ENCODE peak calls at places on chromosomes 12 and 14, in five cellular contexts. One of them, this sample, is unnamed.

GRCh38 chr12:49325606-49326005 is 2.6 kb downstream of the TROAP start:
- DNase-seq in memory B cell: no peak
- DNase-seq in Ammon's horn: no peak
- DNase-seq in nephron progenitor cell: no peak
- DNase-seq in fibroblast of lung: no peak
- DNase-seq in this sample: no peak

GRCh38 chr12:101107032-101107763 is 102.8 kb downstream of the SLC5A8 start:
- DNase-seq in memory B cell: no peak
- DNase-seq in Ammon's horn: no peak
- DNase-seq in nephron progenitor cell: no peak
- DNase-seq in fibroblast of lung: no peak
- DNase-seq in this sample: no peak

GRCh38 chr14:48826058-48826457 is 760.1 kb downstream of the RPS29 start:
- DNase-seq in memory B cell: no peak
- DNase-seq in Ammon's horn: no peak
- DNase-seq in nephron progenitor cell: no peak
- DNase-seq in fibroblast of lung: peak
- DNase-seq in this sample: no peak

GRCh38 chr12:16037533-16037932 is 126.4 kb downstream of the DERA start:
- DNase-seq in memory B cell: no peak
- DNase-seq in Ammon's horn: no peak
- DNase-seq in nephron progenitor cell: no peak
- DNase-seq in fibroblast of lung: no peak
- DNase-seq in this sample: no peak

GRCh38 chr12:28489256-28489655 is 299.0 kb downstream of the CCDC91 start:
- DNase-seq in memory B cell: no peak
- DNase-seq in Ammon's horn: peak
- DNase-seq in nephron progenitor cell: no peak
- DNase-seq in fibroblast of lung: peak
- DNase-seq in this sample: no peak

GRCh38 chr12:107200394-107200793 is 107.0 kb upstream of the CRY1 start:
- DNase-seq in memory B cell: no peak
- DNase-seq in Ammon's horn: no peak
- DNase-seq in nephron progenitor cell: no peak
- DNase-seq in fibroblast of lung: peak
- DNase-seq in this sample: no peak

GRCh38 chr12:113936460-113936859 is 29.7 kb downstream of the RBM19 start:
- DNase-seq in memory B cell: no peak
- DNase-seq in Ammon's horn: no peak
- DNase-seq in nephron progenitor cell: no peak
- DNase-seq in fibroblast of lung: no peak
- DNase-seq in this sample: no peak

GRCh38 chr14:94691658-94692029 is 78.3 kb downstream of the GSC start:
- DNase-seq in memory B cell: no peak
- DNase-seq in Ammon's horn: no peak
- DNase-seq in nephron progenitor cell: no peak
- DNase-seq in fibroblast of lung: peak
- DNase-seq in this sample: no peak

GRCh38 chr12:15846887-15847286 is 35.3 kb upstream of the STRAP start:
- DNase-seq in memory B cell: no peak
- DNase-seq in Ammon's horn: no peak
- DNase-seq in nephron progenitor cell: no peak
- DNase-seq in fibroblast of lung: peak
- DNase-seq in this sample: no peak

GRCh38 chr14:90521121-90521929 is 124.5 kb downstream of the CALM1 start:
- DNase-seq in memory B cell: no peak
- DNase-seq in Ammon's horn: peak
- DNase-seq in nephron progenitor cell: no peak
- DNase-seq in fibroblast of lung: peak
- DNase-seq in this sample: no peak

GRCh38 chr14:92690171-92691011 is 58.0 kb downstream of the LGMN start:
- DNase-seq in memory B cell: no peak
- DNase-seq in Ammon's horn: no peak
- DNase-seq in nephron progenitor cell: peak
- DNase-seq in fibroblast of lung: peak
- DNase-seq in this sample: no peak

GRCh38 chr12:125198647-125199046 is 133.4 kb downstream of the AACS start:
- DNase-seq in memory B cell: no peak
- DNase-seq in Ammon's horn: no peak
- DNase-seq in nephron progenitor cell: no peak
- DNase-seq in fibroblast of lung: no peak
- DNase-seq in this sample: no peak

GRCh38 chr14:73467377-73467776 is 9.0 kb upstream of the NUMB start:
- DNase-seq in memory B cell: no peak
- DNase-seq in Ammon's horn: no peak
- DNase-seq in nephron progenitor cell: no peak
- DNase-seq in fibroblast of lung: peak
- DNase-seq in this sample: no peak

GRCh38 chr14:73747386-73748211 is 33.4 kb upstream of the PNMA1 start:
- DNase-seq in memory B cell: no peak
- DNase-seq in Ammon's horn: no peak
- DNase-seq in nephron progenitor cell: no peak
- DNase-seq in fibroblast of lung: no peak
- DNase-seq in this sample: no peak

GRCh38 chr12:58981961-58982360 is 61.7 kb upstream of the LRIG3 start:
- DNase-seq in memory B cell: no peak
- DNase-seq in Ammon's horn: no peak
- DNase-seq in nephron progenitor cell: no peak
- DNase-seq in fibroblast of lung: no peak
- DNase-seq in this sample: no peak

GRCh38 chr14:23177181-23177580 is 6.3 kb downstream of the SLC7A8 start:
- DNase-seq in memory B cell: no peak
- DNase-seq in Ammon's horn: no peak
- DNase-seq in nephron progenitor cell: no peak
- DNase-seq in fibroblast of lung: no peak
- DNase-seq in this sample: no peak

GRCh38 chr12:69415471-69416275 is 54.5 kb upstream of the FRS2 start:
- DNase-seq in memory B cell: no peak
- DNase-seq in Ammon's horn: peak
- DNase-seq in nephron progenitor cell: peak
- DNase-seq in fibroblast of lung: peak
- DNase-seq in this sample: peak

GRCh38 chr12:121034906-121035305 is 4.1 kb downstream of the OASL start:
- DNase-seq in memory B cell: no peak
- DNase-seq in Ammon's horn: no peak
- DNase-seq in nephron progenitor cell: no peak
- DNase-seq in fibroblast of lung: no peak
- DNase-seq in this sample: no peak

GRCh38 chr12:121522962-121523361 is 57.9 kb downstream of the KDM2B start:
- DNase-seq in memory B cell: no peak
- DNase-seq in Ammon's horn: no peak
- DNase-seq in nephron progenitor cell: no peak
- DNase-seq in fibroblast of lung: no peak
- DNase-seq in this sample: no peak

GRCh38 chr12:66154776-66155175 is 15.0 kb downstream of the TMBIM4 start:
- DNase-seq in memory B cell: no peak
- DNase-seq in Ammon's horn: no peak
- DNase-seq in nephron progenitor cell: no peak
- DNase-seq in fibroblast of lung: peak
- DNase-seq in this sample: no peak

GRCh38 chr14:77119852-77120251 is 21.7 kb downstream of the ZDHHC22 start:
- DNase-seq in memory B cell: no peak
- DNase-seq in Ammon's horn: no peak
- DNase-seq in nephron progenitor cell: no peak
- DNase-seq in fibroblast of lung: no peak
- DNase-seq in this sample: no peak

GRCh38 chr12:122022393-122023338 is 982 bp downstream of the BCL7A start:
- DNase-seq in memory B cell: peak
- DNase-seq in Ammon's horn: no peak
- DNase-seq in nephron progenitor cell: peak
- DNase-seq in fibroblast of lung: peak
- DNase-seq in this sample: peak

GRCh38 chr14:26531894-26532293 is 65.9 kb downstream of the NOVA1 start:
- DNase-seq in memory B cell: no peak
- DNase-seq in Ammon's horn: no peak
- DNase-seq in nephron progenitor cell: no peak
- DNase-seq in fibroblast of lung: peak
- DNase-seq in this sample: no peak

GRCh38 chr14:82999802-83000201 is 1466.1 kb upstream of the SEL1L start:
- DNase-seq in memory B cell: no peak
- DNase-seq in Ammon's horn: no peak
- DNase-seq in nephron progenitor cell: no peak
- DNase-seq in fibroblast of lung: no peak
- DNase-seq in this sample: no peak

GRCh38 chr14:33061667-33062325 is 123.1 kb downstream of the NPAS3 start:
- DNase-seq in memory B cell: no peak
- DNase-seq in Ammon's horn: no peak
- DNase-seq in nephron progenitor cell: no peak
- DNase-seq in fibroblast of lung: no peak
- DNase-seq in this sample: no peak

GRCh38 chr12:102438047-102438822 is 42.1 kb downstream of the IGF1 start:
- DNase-seq in memory B cell: no peak
- DNase-seq in Ammon's horn: no peak
- DNase-seq in nephron progenitor cell: no peak
- DNase-seq in fibroblast of lung: peak
- DNase-seq in this sample: no peak

GRCh38 chr14:104515059-104515810 is 64.3 kb upstream of the C14orf180 start:
- DNase-seq in memory B cell: no peak
- DNase-seq in Ammon's horn: no peak
- DNase-seq in nephron progenitor cell: no peak
- DNase-seq in fibroblast of lung: no peak
- DNase-seq in this sample: no peak

GRCh38 chr12:124605869-124606774 is 38.7 kb upstream of the NCOR2 start:
- DNase-seq in memory B cell: no peak
- DNase-seq in Ammon's horn: no peak
- DNase-seq in nephron progenitor cell: no peak
- DNase-seq in fibroblast of lung: no peak
- DNase-seq in this sample: no peak

GRCh38 chr14:99516156-99517045 is 35.2 kb downstream of the CCNK start:
- DNase-seq in memory B cell: no peak
- DNase-seq in Ammon's horn: no peak
- DNase-seq in nephron progenitor cell: no peak
- DNase-seq in fibroblast of lung: no peak
- DNase-seq in this sample: no peak

GRCh38 chr12:67578976-67579661 is 69.4 kb upstream of the DYRK2 start:
- DNase-seq in memory B cell: no peak
- DNase-seq in Ammon's horn: no peak
- DNase-seq in nephron progenitor cell: no peak
- DNase-seq in fibroblast of lung: peak
- DNase-seq in this sample: no peak

GRCh38 chr12:89481218-89481914 is 43.2 kb downstream of the GALNT4 start:
- DNase-seq in memory B cell: no peak
- DNase-seq in Ammon's horn: peak
- DNase-seq in nephron progenitor cell: no peak
- DNase-seq in fibroblast of lung: no peak
- DNase-seq in this sample: no peak

GRCh38 chr14:31465113-31465512 is 7.8 kb upstream of the DTD2 start:
- DNase-seq in memory B cell: no peak
- DNase-seq in Ammon's horn: no peak
- DNase-seq in nephron progenitor cell: no peak
- DNase-seq in fibroblast of lung: peak
- DNase-seq in this sample: no peak

GRCh38 chr12:132272706-132273105 is 56.7 kb downstream of the GALNT9 start:
- DNase-seq in memory B cell: no peak
- DNase-seq in Ammon's horn: no peak
- DNase-seq in nephron progenitor cell: no peak
- DNase-seq in fibroblast of lung: no peak
- DNase-seq in this sample: no peak

GRCh38 chr12:24778486-24779304 is 170.2 kb downstream of the BCAT1 start:
- DNase-seq in memory B cell: no peak
- DNase-seq in Ammon's horn: peak
- DNase-seq in nephron progenitor cell: no peak
- DNase-seq in fibroblast of lung: peak
- DNase-seq in this sample: no peak

GRCh38 chr12:20367731-20368652 is at the start of gene PDE3A:
- DNase-seq in memory B cell: no peak
- DNase-seq in Ammon's horn: peak
- DNase-seq in nephron progenitor cell: peak
- DNase-seq in fibroblast of lung: peak
- DNase-seq in this sample: peak

GRCh38 chr12:1384910-1385309 is 209.5 kb downstream of the FBXL14 start:
- DNase-seq in memory B cell: no peak
- DNase-seq in Ammon's horn: no peak
- DNase-seq in nephron progenitor cell: no peak
- DNase-seq in fibroblast of lung: no peak
- DNase-seq in this sample: no peak

GRCh38 chr14:50725761-50726160 is 57.7 kb upstream of the SAV1 start:
- DNase-seq in memory B cell: no peak
- DNase-seq in Ammon's horn: no peak
- DNase-seq in nephron progenitor cell: no peak
- DNase-seq in fibroblast of lung: no peak
- DNase-seq in this sample: no peak